ENCODE peak calls at places on chromosomes 6 and 20, in seven cellular contexts. P is cardiac muscle cell, C is psoas muscle, E is MG63, H is mesendoderm, X is Panc1, Z is fibroblast of lung. M is an unnamed sample.

GRCh38 chr6:46935687-46936086 is 13.9 kb upstream of the ADGRF5 start:
- DNase-seq in P (peak; percentile 25), C (no peak), E (no peak), H (peak; percentile 77), X (no peak), Z (peak; percentile 45), M (no peak)

GRCh38 chr6:109073344-109074235 is 21.1 kb downstream of the SESN1 start:
- DNase-seq in P (peak; percentile 88), C (no peak), E (no peak), H (peak; percentile 75), X (peak; percentile 60), Z (peak; percentile 53), M (peak; percentile 78)

GRCh38 chr6:135030532-135031178 is 24.0 kb downstream of the HBS1L start:
- DNase-seq in P (peak; percentile 53), C (no peak), E (no peak), H (no peak), X (no peak), Z (peak; percentile 49), M (peak; percentile 34)

GRCh38 chr6:22878706-22879105 is 309.3 kb downstream of the HDGFL1 start:
- DNase-seq in P (no peak), C (no peak), E (no peak), H (no peak), X (no peak), Z (peak; percentile 74), M (no peak)

GRCh38 chr6:105319331-105319730 is 83.6 kb downstream of the PREP start:
- DNase-seq in P (peak; percentile 13), C (no peak), E (no peak), H (no peak), X (no peak), Z (no peak), M (no peak)

GRCh38 chr20:29301624-29302259 is 1955.7 kb upstream of the DEFB115 start:
- DNase-seq in P (no peak), C (no peak), E (no peak), H (no peak), X (no peak), Z (no peak), M (no peak)

GRCh38 chr6:154070657-154071056 is 31.6 kb downstream of the OPRM1 start:
- DNase-seq in P (no peak), C (no peak), E (no peak), H (no peak), X (no peak), Z (peak; percentile 27), M (no peak)

GRCh38 chr6:108453601-108454157 is 107.0 kb upstream of the FOXO3 start:
- DNase-seq in P (peak; percentile 87), C (no peak), E (no peak), H (no peak), X (no peak), Z (peak; percentile 87), M (no peak)

GRCh38 chr6:142075516-142076101 is 57.1 kb upstream of the GJE1 start:
- DNase-seq in P (no peak), C (no peak), E (no peak), H (peak; percentile 52), X (no peak), Z (no peak), M (no peak)

GRCh38 chr6:167956491-167956890 is 41.0 kb upstream of the KIF25 start:
- DNase-seq in P (no peak), C (no peak), E (no peak), H (no peak), X (no peak), Z (no peak), M (no peak)

GRCh38 chr6:167952512-167952859 is 45.0 kb upstream of the KIF25 start:
- DNase-seq in P (no peak), C (no peak), E (no peak), H (no peak), X (no peak), Z (no peak), M (no peak)

GRCh38 chr6:167951781-167952511 is 45.5 kb upstream of the KIF25 start:
- DNase-seq in P (no peak), C (no peak), E (no peak), H (no peak), X (no peak), Z (no peak), M (no peak)

GRCh38 chr6:167953551-167953950 is 43.9 kb upstream of the KIF25 start:
- DNase-seq in P (no peak), C (no peak), E (no peak), H (no peak), X (no peak), Z (no peak), M (no peak)

GRCh38 chr6:167954151-167954550 is 43.3 kb upstream of the KIF25 start:
- DNase-seq in P (no peak), C (no peak), E (no peak), H (no peak), X (no peak), Z (no peak), M (no peak)
- H3K36me3 ChIP-seq in P (peaks cover 41% of the 10 kb centered on the region), C (peaks cover 4% of the 10 kb centered on the region), E (peaks cover 7% of the 10 kb centered on the region), H (peaks cover 5% of the 10 kb centered on the region), X (peaks cover 10% of the 10 kb centered on the region), Z (peaks cover 4% of the 10 kb centered on the region), M (no peaks in the 10 kb centered on the region)

GRCh38 chr20:32244959-32245358 is 32.5 kb upstream of the KIF3B start:
- DNase-seq in P (no peak), C (no peak), E (no peak), H (no peak), X (no peak), Z (no peak), M (no peak)

GRCh38 chr20:32244150-32244823 is 33.2 kb upstream of the KIF3B start:
- DNase-seq in P (no peak), C (no peak), E (peak; percentile 13), H (no peak), X (no peak), Z (no peak), M (no peak)

GRCh38 chr20:32238483-32239425 is 31.1 kb downstream of the POFUT1 start:
- DNase-seq in P (no peak), C (no peak), E (no peak), H (peak; percentile 18), X (no peak), Z (no peak), M (no peak)

GRCh38 chr20:32240220-32240619 is 32.5 kb downstream of the POFUT1 start:
- DNase-seq in P (no peak), C (no peak), E (no peak), H (peak; percentile 20), X (no peak), Z (no peak), M (no peak)

GRCh38 chr20:32241807-32242206 is 34.1 kb downstream of the POFUT1 start:
- DNase-seq in P (no peak), C (no peak), E (no peak), H (no peak), X (no peak), Z (no peak), M (no peak)
- H3K36me3 ChIP-seq in P (no peaks in the 10 kb centered on the region), C (no peaks in the 10 kb centered on the region), E (peaks cover 1% of the 10 kb centered on the region), H (no peaks in the 10 kb centered on the region), X (no peaks in the 10 kb centered on the region), Z (no peaks in the 10 kb centered on the region), M (no peaks in the 10 kb centered on the region)

GRCh38 chr20:32218156-32218900 is 10.6 kb downstream of the POFUT1 start:
- DNase-seq in P (no peak), C (no peak), E (no peak), H (no peak), X (no peak), Z (no peak), M (no peak)

GRCh38 chr20:32215147-32215546 is 7.5 kb downstream of the POFUT1 start:
- DNase-seq in P (no peak), C (no peak), E (no peak), H (no peak), X (no peak), Z (no peak), M (no peak)

GRCh38 chr20:32215729-32216128 is 8.0 kb downstream of the POFUT1 start:
- DNase-seq in P (no peak), C (no peak), E (no peak), H (no peak), X (no peak), Z (no peak), M (no peak)

GRCh38 chr20:32213870-32214269 is 6.2 kb downstream of the POFUT1 start:
- DNase-seq in P (no peak), C (no peak), E (no peak), H (no peak), X (no peak), Z (no peak), M (no peak)

GRCh38 chr20:32216396-32217142 is 8.9 kb downstream of the POFUT1 start:
- DNase-seq in P (no peak), C (no peak), E (no peak), H (no peak), X (no peak), Z (no peak), M (no peak)
- H3K36me3 ChIP-seq in P (peaks cover 24% of the 10 kb centered on the region), C (peaks cover 21% of the 10 kb centered on the region), E (peaks cover 73% of the 10 kb centered on the region), H (peaks cover 3% of the 10 kb centered on the region), X (peaks cover 10% of the 10 kb centered on the region), Z (peaks cover 1% of the 10 kb centered on the region), M (peaks cover 69% of the 10 kb centered on the region)

GRCh38 chr20:18532626-18533025 is 24.9 kb downstream of the SEC23B start:
- DNase-seq in P (no peak), C (no peak), E (no peak), H (no peak), X (no peak), Z (no peak), M (no peak)

GRCh38 chr20:18533978-18534644 is 26.4 kb downstream of the SEC23B start:
- DNase-seq in P (no peak), C (no peak), E (no peak), H (no peak), X (no peak), Z (no peak), M (no peak)

GRCh38 chr20:18537651-18538050 is 29.6 kb upstream of the SMIM26 start:
- DNase-seq in P (peak; percentile 6), C (no peak), E (no peak), H (no peak), X (no peak), Z (peak; percentile 26), M (no peak)

GRCh38 chr20:18527836-18528235 is 20.1 kb downstream of the SEC23B start:
- DNase-seq in P (no peak), C (no peak), E (peak; percentile 54), H (no peak), X (no peak), Z (peak; percentile 60), M (no peak)

GRCh38 chr20:18533491-18533890 is 25.8 kb downstream of the SEC23B start:
- DNase-seq in P (no peak), C (no peak), E (no peak), H (no peak), X (no peak), Z (peak; percentile 56), M (no peak)
- H3K36me3 ChIP-seq in P (peaks cover 47% of the 10 kb centered on the region), C (peaks cover 12% of the 10 kb centered on the region), E (peaks cover 31% of the 10 kb centered on the region), H (peaks cover 12% of the 10 kb centered on the region), X (peaks cover 30% of the 10 kb centered on the region), Z (peaks cover 9% of the 10 kb centered on the region), M (peaks cover 78% of the 10 kb centered on the region)

GRCh38 chr20:38489181-38489580 is 16.5 kb downstream of the RALGAPB start:
- DNase-seq in P (no peak), C (no peak), E (no peak), H (no peak), X (no peak), Z (no peak), M (no peak)
- H3K36me3 ChIP-seq in P (peaks cover 26% of the 10 kb centered on the region), C (peaks cover 6% of the 10 kb centered on the region), E (peaks cover 51% of the 10 kb centered on the region), H (peaks cover 6% of the 10 kb centered on the region), X (peaks cover 17% of the 10 kb centered on the region), Z (peaks cover 8% of the 10 kb centered on the region), M (peaks cover 56% of the 10 kb centered on the region)

GRCh38 chr6:112150363-112150762 is 63.0 kb downstream of the FAM229B start:
- DNase-seq in P (no peak), C (no peak), E (no peak), H (no peak), X (no peak), Z (peak; percentile 43), M (no peak)
- H3K36me3 ChIP-seq in P (peaks cover 95% of the 10 kb centered on the region), C (no peaks in the 10 kb centered on the region), E (peaks cover 13% of the 10 kb centered on the region), H (no peaks in the 10 kb centered on the region), X (no peaks in the 10 kb centered on the region), Z (peaks cover 6% of the 10 kb centered on the region), M (no peaks in the 10 kb centered on the region)

M was measured in CD4-positive, CD25-positive, alpha-beta regulatory T cell.